ENCODE peak calls at places on chromosomes 11 and 22, in four cellular contexts. One of them, this sample, is unnamed.

GRCh38 chr22:20175597-20175900 is 24.7 kb upstream of the CCDC188 start:
- DNase-seq in bronchial epithelial cell: no peak
- DNase-seq in fibroblast of the aortic adventitia: no peak
- DNase-seq in OCI-LY7: no peak
- DNase-seq in this sample: no peak

GRCh38 chr11:35798423-35798822 is 135.8 kb downstream of the TRIM44 start:
- DNase-seq in fibroblast of the aortic adventitia: peak
- DNase-seq in bronchial epithelial cell: peak
- DNase-seq in OCI-LY7: no peak
- DNase-seq in this sample: peak

GRCh38 chr22:30611197-30611596 is 4.2 kb downstream of the TCN2 start:
- DNase-seq in fibroblast of the aortic adventitia: no peak
- DNase-seq in bronchial epithelial cell: peak
- DNase-seq in OCI-LY7: no peak
- DNase-seq in this sample: peak

GRCh38 chr11:134677338-134677948 is 265.4 kb upstream of the B3GAT1 start:
- DNase-seq in bronchial epithelial cell: no peak
- DNase-seq in OCI-LY7: no peak
- DNase-seq in fibroblast of the aortic adventitia: no peak
- DNase-seq in this sample: no peak

GRCh38 chr11:69842746-69843528 is 23.7 kb upstream of the FGF3 start:
- DNase-seq in fibroblast of the aortic adventitia: no peak
- DNase-seq in OCI-LY7: no peak
- DNase-seq in bronchial epithelial cell: no peak
- DNase-seq in this sample: no peak

GRCh38 chr11:2247496-2247895 is 22.9 kb downstream of the ASCL2 start:
- DNase-seq in bronchial epithelial cell: no peak
- DNase-seq in fibroblast of the aortic adventitia: no peak
- DNase-seq in OCI-LY7: no peak
- DNase-seq in this sample: no peak

GRCh38 chr22:43830931-43831560 is 18.9 kb upstream of the EFCAB6 start:
- DNase-seq in bronchial epithelial cell: no peak
- DNase-seq in fibroblast of the aortic adventitia: no peak
- DNase-seq in OCI-LY7: no peak
- DNase-seq in this sample: no peak

GRCh38 chr11:111086058-111086457 is 159.5 kb upstream of the POU2AF2 start:
- DNase-seq in OCI-LY7: no peak
- DNase-seq in bronchial epithelial cell: no peak
- DNase-seq in fibroblast of the aortic adventitia: no peak
- DNase-seq in this sample: no peak

GRCh38 chr11:108223449-108224149 is 732 bp downstream of the ATM start:
- DNase-seq in fibroblast of the aortic adventitia: peak
- DNase-seq in bronchial epithelial cell: no peak
- DNase-seq in OCI-LY7: peak
- DNase-seq in this sample: no peak

GRCh38 chr11:128269466-128269865 is 317.9 kb downstream of the ETS1 start:
- DNase-seq in bronchial epithelial cell: no peak
- DNase-seq in OCI-LY7: no peak
- DNase-seq in fibroblast of the aortic adventitia: no peak
- DNase-seq in this sample: no peak

GRCh38 chr22:44524806-44525205 is 26.8 kb upstream of the RTL6 start:
- DNase-seq in bronchial epithelial cell: no peak
- DNase-seq in fibroblast of the aortic adventitia: peak
- DNase-seq in OCI-LY7: no peak
- DNase-seq in this sample: no peak

GRCh38 chr11:1762537-1763302 is 1.0 kb downstream of the CTSD start:
- DNase-seq in OCI-LY7: no peak
- DNase-seq in bronchial epithelial cell: peak
- DNase-seq in fibroblast of the aortic adventitia: peak
- DNase-seq in this sample: peak

GRCh38 chr22:40498454-40499186 is 128.2 kb downstream of the SGSM3 start:
- DNase-seq in OCI-LY7: no peak
- DNase-seq in bronchial epithelial cell: peak
- DNase-seq in fibroblast of the aortic adventitia: peak
- DNase-seq in this sample: peak

GRCh38 chr11:15688351-15688792 is 573.6 kb downstream of the INSC start:
- DNase-seq in fibroblast of the aortic adventitia: peak
- DNase-seq in bronchial epithelial cell: no peak
- DNase-seq in OCI-LY7: no peak
- DNase-seq in this sample: no peak

GRCh38 chr22:21802056-21802455 is 65.4 kb downstream of the MAPK1 start:
- DNase-seq in bronchial epithelial cell: peak
- DNase-seq in fibroblast of the aortic adventitia: no peak
- DNase-seq in OCI-LY7: no peak
- DNase-seq in this sample: no peak

GRCh38 chr11:9982127-9982795 is 311.8 kb downstream of the SBF2 start:
- DNase-seq in fibroblast of the aortic adventitia: no peak
- DNase-seq in bronchial epithelial cell: peak
- DNase-seq in OCI-LY7: no peak
- DNase-seq in this sample: peak

GRCh38 chr22:35749808-35750207 is 32.1 kb downstream of the APOL5 start:
- DNase-seq in bronchial epithelial cell: no peak
- DNase-seq in fibroblast of the aortic adventitia: no peak
- DNase-seq in OCI-LY7: peak
- DNase-seq in this sample: no peak

GRCh38 chr11:72048718-72049460 is 31.5 kb downstream of the NUMA1 start:
- DNase-seq in bronchial epithelial cell: no peak
- DNase-seq in fibroblast of the aortic adventitia: no peak
- DNase-seq in OCI-LY7: no peak
- DNase-seq in this sample: no peak

GRCh38 chr11:112361396-112361795 is 100.7 kb upstream of the PLET1 start:
- DNase-seq in OCI-LY7: no peak
- DNase-seq in fibroblast of the aortic adventitia: no peak
- DNase-seq in bronchial epithelial cell: no peak
- DNase-seq in this sample: no peak

GRCh38 chr11:128908391-128909246 is 17.5 kb downstream of the KCNJ5 start:
- DNase-seq in bronchial epithelial cell: peak
- DNase-seq in OCI-LY7: no peak
- DNase-seq in fibroblast of the aortic adventitia: peak
- DNase-seq in this sample: peak

GRCh38 chr11:113202431-113202830 is 112.0 kb upstream of the TTC12 start:
- DNase-seq in bronchial epithelial cell: peak
- DNase-seq in OCI-LY7: no peak
- DNase-seq in fibroblast of the aortic adventitia: no peak
- DNase-seq in this sample: peak

GRCh38 chr11:92671081-92671480 is 298.4 kb upstream of the MTNR1B start:
- DNase-seq in bronchial epithelial cell: peak
- DNase-seq in fibroblast of the aortic adventitia: no peak
- DNase-seq in OCI-LY7: no peak
- DNase-seq in this sample: peak

GRCh38 chr11:80815752-80816453 is 1375.1 kb upstream of the TENM4 start:
- DNase-seq in bronchial epithelial cell: peak
- DNase-seq in fibroblast of the aortic adventitia: no peak
- DNase-seq in OCI-LY7: no peak
- DNase-seq in this sample: peak

GRCh38 chr11:65213322-65214211 is 31.8 kb downstream of the CAPN1 start:
- DNase-seq in fibroblast of the aortic adventitia: no peak
- DNase-seq in bronchial epithelial cell: no peak
- DNase-seq in OCI-LY7: no peak
- DNase-seq in this sample: peak

GRCh38 chr11:43130616-43131015 is 181.2 kb upstream of the API5 start:
- DNase-seq in OCI-LY7: no peak
- DNase-seq in bronchial epithelial cell: no peak
- DNase-seq in fibroblast of the aortic adventitia: no peak
- DNase-seq in this sample: no peak

GRCh38 chr22:48902983-48903650 is 924.6 kb downstream of the BRD1 start:
- DNase-seq in bronchial epithelial cell: no peak
- DNase-seq in fibroblast of the aortic adventitia: no peak
- DNase-seq in OCI-LY7: no peak
- DNase-seq in this sample: no peak

GRCh38 chr11:14075118-14075601 is 112.6 kb downstream of the SPON1 start:
- DNase-seq in bronchial epithelial cell: peak
- DNase-seq in fibroblast of the aortic adventitia: no peak
- DNase-seq in OCI-LY7: no peak
- DNase-seq in this sample: peak

GRCh38 chr22:38742176-38742942 is 13.4 kb downstream of the SUN2 start:
- DNase-seq in OCI-LY7: no peak
- DNase-seq in bronchial epithelial cell: no peak
- DNase-seq in fibroblast of the aortic adventitia: no peak
- DNase-seq in this sample: no peak

GRCh38 chr11:3022982-3023381 is 30.9 kb upstream of the NAP1L4 start:
- DNase-seq in OCI-LY7: no peak
- DNase-seq in bronchial epithelial cell: peak
- DNase-seq in fibroblast of the aortic adventitia: peak
- DNase-seq in this sample: peak

GRCh38 chr11:84923489-84923888 is 703.7 kb downstream of the DLG2 start:
- DNase-seq in bronchial epithelial cell: no peak
- DNase-seq in fibroblast of the aortic adventitia: no peak
- DNase-seq in OCI-LY7: no peak
- DNase-seq in this sample: no peak

GRCh38 chr11:84922836-84923235 is 704.3 kb downstream of the DLG2 start:
- DNase-seq in bronchial epithelial cell: no peak
- DNase-seq in fibroblast of the aortic adventitia: no peak
- DNase-seq in OCI-LY7: no peak
- DNase-seq in this sample: no peak

GRCh38 chr11:84924290-84924689 is 702.9 kb downstream of the DLG2 start:
- DNase-seq in fibroblast of the aortic adventitia: no peak
- DNase-seq in OCI-LY7: no peak
- DNase-seq in bronchial epithelial cell: no peak
- DNase-seq in this sample: no peak

DNA sequence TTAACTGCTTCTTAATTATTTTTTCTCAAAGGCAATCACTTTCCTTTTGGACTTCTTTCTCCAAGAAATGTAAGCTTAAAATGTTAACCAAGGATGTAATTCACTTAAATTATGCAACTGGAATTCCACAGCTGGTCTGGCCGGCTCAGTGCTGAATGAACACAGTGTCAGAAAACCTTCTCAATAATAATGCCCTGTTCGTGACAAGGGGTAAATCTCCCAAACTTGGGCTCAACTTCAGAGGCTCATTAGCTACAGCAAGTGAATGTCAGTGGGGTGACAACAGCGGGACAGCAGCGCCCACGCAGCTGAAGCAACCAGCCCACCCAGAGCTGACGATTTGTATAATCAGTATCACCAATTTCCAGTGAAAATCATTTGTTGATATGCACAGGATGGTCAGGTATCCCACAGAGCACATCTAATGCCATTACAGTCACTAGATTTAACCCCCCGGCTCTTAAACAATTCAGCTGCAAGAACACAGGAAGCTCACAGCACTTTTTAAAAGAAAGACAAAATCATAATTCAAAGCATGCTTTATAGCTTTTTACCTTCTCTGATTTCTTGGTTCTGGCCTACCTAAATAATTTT is 704.8 kb downstream of the DLG2 start:
- DNase-seq in OCI-LY7: no peak
- DNase-seq in bronchial epithelial cell: no peak
- DNase-seq in fibroblast of the aortic adventitia: no peak
- DNase-seq in this sample: no peak
- H3K4me3 ChIP-seq in OCI-LY7: no peak
- H3K4me3 ChIP-seq in bronchial epithelial cell: no peak
- H3K4me3 ChIP-seq in fibroblast of the aortic adventitia: no peak
- H3K4me3 ChIP-seq in this sample: no peak

GRCh38 chr11:116070555-116070954 is 566.3 kb upstream of the CADM1 start:
- DNase-seq in OCI-LY7: no peak
- DNase-seq in fibroblast of the aortic adventitia: no peak
- DNase-seq in bronchial epithelial cell: no peak
- DNase-seq in this sample: no peak

GRCh38 chr11:116072133-116072532 is 567.9 kb upstream of the CADM1 start:
- DNase-seq in fibroblast of the aortic adventitia: no peak
- DNase-seq in OCI-LY7: no peak
- DNase-seq in bronchial epithelial cell: no peak
- DNase-seq in this sample: no peak

GRCh38 chr11:116071241-116071640 is 567.0 kb upstream of the CADM1 start:
- DNase-seq in fibroblast of the aortic adventitia: no peak
- DNase-seq in OCI-LY7: no peak
- DNase-seq in bronchial epithelial cell: peak
- DNase-seq in this sample: no peak

GRCh38 chr11:116073854-116074837 is 569.9 kb upstream of the CADM1 start:
- DNase-seq in fibroblast of the aortic adventitia: no peak
- DNase-seq in bronchial epithelial cell: peak
- DNase-seq in OCI-LY7: no peak
- DNase-seq in this sample: no peak

DNA sequence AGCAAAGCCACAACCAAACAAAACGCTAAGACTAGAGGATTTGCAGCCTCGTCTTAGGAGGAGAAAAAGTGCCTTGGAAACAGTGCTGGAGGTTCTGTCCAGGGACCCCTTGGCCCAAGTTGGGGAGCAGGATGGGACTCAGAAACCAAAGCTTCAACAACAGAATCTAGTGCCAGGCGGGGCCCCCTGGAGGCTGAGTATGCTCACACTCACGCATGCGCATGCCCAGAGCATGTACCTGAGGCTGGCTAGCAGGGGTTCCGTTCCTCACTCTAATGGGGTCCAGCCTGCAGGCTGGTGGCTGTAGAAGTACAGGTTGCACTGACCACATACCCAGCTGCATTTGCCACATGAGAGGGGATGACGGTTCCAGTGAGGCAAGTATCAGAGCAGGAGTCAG is 568.6 kb upstream of the CADM1 start:
- DNase-seq in OCI-LY7: peak
- DNase-seq in bronchial epithelial cell: no peak
- DNase-seq in fibroblast of the aortic adventitia: no peak
- DNase-seq in this sample: no peak
- TF ChIP-seq CTCF in OCI-LY7: peak
- TF ChIP-seq CTCF in bronchial epithelial cell: no peak
- TF ChIP-seq CTCF in fibroblast of the aortic adventitia: no peak
- TF ChIP-seq CTCF in this sample: no peak

DNA sequence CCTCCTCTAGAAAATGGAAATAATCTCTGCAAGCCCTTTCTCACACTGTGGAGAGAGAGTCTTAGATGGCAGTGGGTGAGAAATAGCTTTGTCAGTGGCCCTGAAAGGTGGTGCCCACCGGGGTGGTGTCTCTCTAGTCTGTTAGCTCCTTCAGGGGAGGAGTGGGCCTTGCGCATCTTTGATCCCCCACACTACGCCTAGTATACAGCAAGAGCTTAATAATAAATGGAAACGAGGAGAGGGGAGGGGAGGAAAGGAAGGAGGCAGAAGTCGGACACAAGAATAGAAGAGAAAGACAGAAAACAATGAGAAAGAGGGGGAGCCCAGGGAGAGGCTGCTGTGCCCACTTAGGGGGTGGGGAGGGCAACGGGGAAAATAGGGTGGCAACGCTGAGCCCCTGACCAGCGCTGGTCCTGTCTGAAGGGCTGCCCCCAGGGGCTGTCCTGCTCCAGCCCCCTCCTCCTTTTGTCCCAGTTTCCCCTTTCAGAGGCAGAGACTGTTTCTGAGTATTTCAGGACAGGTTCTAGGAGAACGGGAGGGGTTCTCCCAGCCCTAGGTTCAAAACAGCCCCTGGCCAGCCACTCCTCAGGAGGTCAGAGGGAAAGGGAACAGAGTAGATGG is 1.2 kb downstream of the ARRB1 start:
- DNase-seq in fibroblast of the aortic adventitia: no peak
- DNase-seq in bronchial epithelial cell: no peak
- DNase-seq in OCI-LY7: no peak
- DNase-seq in this sample: no peak
- H3K4me3 ChIP-seq in fibroblast of the aortic adventitia: peak
- H3K4me3 ChIP-seq in bronchial epithelial cell: no peak
- H3K4me3 ChIP-seq in OCI-LY7: no peak
- H3K4me3 ChIP-seq in this sample: no peak

DNA sequence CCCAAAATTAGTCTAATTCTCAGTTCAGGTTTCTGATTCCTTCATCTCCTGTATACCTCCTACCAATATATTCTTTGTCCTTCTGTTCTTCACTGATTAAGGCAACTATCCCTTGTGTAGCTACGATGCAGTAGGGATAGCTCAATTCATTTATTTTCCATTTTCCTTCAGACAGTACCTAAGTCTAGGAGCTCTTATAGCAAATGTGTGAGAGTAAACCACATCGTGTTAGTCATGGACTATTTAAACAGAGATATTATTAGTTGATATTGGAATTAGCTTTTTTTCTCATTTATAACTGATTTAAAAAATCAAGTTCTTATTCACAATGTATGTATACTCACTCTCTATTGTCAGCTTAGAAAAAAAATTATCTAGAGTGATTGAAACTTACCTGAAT is 900.0 kb downstream of the JRKL start:
- DNase-seq in OCI-LY7: no peak
- DNase-seq in fibroblast of the aortic adventitia: no peak
- DNase-seq in bronchial epithelial cell: no peak
- DNase-seq in this sample: no peak
- TF ChIP-seq CTCF in OCI-LY7: no peak
- TF ChIP-seq CTCF in fibroblast of the aortic adventitia: no peak
- TF ChIP-seq CTCF in bronchial epithelial cell: no peak
- TF ChIP-seq CTCF in this sample: no peak

This sample was measured in epithelial cell of esophagus.